ENCODE peak calls at places on chromosomes 2 and 18, in ten cellular contexts. T, J, R, L, U, P, W, G, S and A are unnamed samples.

GRCh38 chr2:173834124-173834523 is 131.0 kb downstream of the SP3 start:
- DNase-seq in T (no peak), J (no peak), R (no peak), L (no peak), U (no peak), P (no peak), W (no peak), G (no peak), S (no peak), A (no peak)

GRCh38 chr2:229084467-229084866 is 186.6 kb downstream of the PID1 start:
- DNase-seq in T (no peak), J (no peak), R (no peak), L (no peak), U (no peak), P (no peak), W (no peak), G (no peak), S (no peak), A (no peak)

GRCh38 chr2:10654069-10654468 is 35.7 kb downstream of the NOL10 start:
- DNase-seq in T (peak; percentile 16), J (peak; percentile 91), R (no peak), L (no peak), U (no peak), P (no peak), W (no peak), G (peak; percentile 41), S (no peak), A (peak; percentile 13)

GRCh38 chr18:13201315-13201714 is 17.2 kb upstream of the LDLRAD4 start:
- DNase-seq in T (no peak), J (no peak), R (no peak), L (no peak), U (no peak), P (no peak), W (no peak), G (no peak), S (no peak), A (no peak)

GRCh38 chr18:50009772-50010171 is 185.2 kb downstream of the MYO5B start:
- DNase-seq in T (peak; percentile 74), J (peak; percentile 28), R (peak; percentile 82), L (peak; percentile 10), U (peak; percentile 53), P (peak; percentile 66), W (peak; percentile 71), G (peak; percentile 38), S (peak; percentile 12), A (peak; percentile 59)

GRCh38 chr2:119255760-119256573 is 32.3 kb downstream of the STEAP3 start:
- DNase-seq in T (no peak), J (peak; percentile 37), R (peak; percentile 55), L (no peak), U (no peak), P (no peak), W (no peak), G (no peak), S (no peak), A (peak; percentile 75)

GRCh38 chr2:25845843-25846505 is 32.3 kb downstream of the ASXL2 start:
- DNase-seq in T (no peak), J (peak; percentile 85), R (no peak), L (no peak), U (no peak), P (no peak), W (no peak), G (no peak), S (no peak), A (no peak)

GRCh38 chr2:162385516-162385915 is 41.6 kb downstream of the GCA start:
- DNase-seq in T (no peak), J (no peak), R (no peak), L (no peak), U (no peak), P (no peak), W (no peak), G (no peak), S (no peak), A (no peak)

DNA sequence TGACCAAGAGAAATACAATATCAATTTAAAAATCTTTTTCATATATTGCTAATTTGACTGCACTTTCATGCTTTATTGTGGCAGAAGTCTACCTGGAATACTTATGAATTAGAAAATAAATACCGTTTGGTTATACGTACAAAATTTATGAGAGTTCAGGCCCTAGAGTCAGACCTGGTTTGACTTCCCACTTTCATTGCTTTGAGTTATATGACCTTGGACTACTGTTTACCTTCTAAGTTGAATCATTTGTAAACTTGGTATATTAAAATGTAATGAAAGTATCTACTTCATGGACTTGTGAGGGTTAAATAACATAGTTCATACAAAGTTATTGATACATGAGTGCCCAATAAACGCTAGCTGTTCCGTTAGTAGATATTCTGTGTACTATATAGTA is 12.0 kb downstream of the VAPA start:
- DNase-seq in T (no peak), J (no peak), R (no peak), L (no peak), U (no peak), P (no peak), W (no peak), G (no peak), S (no peak), A (no peak)
- H3K4me1 ChIP-seq in T (peaks cover 87% of the 10 kb centered on the region), J (peaks cover 4% of the 10 kb centered on the region), R (peaks cover 9% of the 10 kb centered on the region), L (peaks cover 100% of the 10 kb centered on the region), U (peaks cover 59% of the 10 kb centered on the region), P (peaks cover 94% of the 10 kb centered on the region), W (peaks cover 74% of the 10 kb centered on the region), G (peaks cover 96% of the 10 kb centered on the region), S (no peaks in the 10 kb centered on the region), A (peaks cover 76% of the 10 kb centered on the region)

GRCh38 chr2:101432411-101433181 is 42.3 kb downstream of the RFX8 start:
- DNase-seq in T (no peak), J (peak; percentile 62), R (no peak), L (peak; percentile 16), U (no peak), P (no peak), W (no peak), G (no peak), S (no peak), A (no peak)
- H3K27me3 ChIP-seq in T (no peaks in the 10 kb centered on the region), J (no peaks in the 10 kb centered on the region), R (no peaks in the 10 kb centered on the region), L (no peaks in the 10 kb centered on the region), U (no peaks in the 10 kb centered on the region), P (no peaks in the 10 kb centered on the region), W (no peaks in the 10 kb centered on the region), G (no peaks in the 10 kb centered on the region), S (no peaks in the 10 kb centered on the region), A (no peaks in the 10 kb centered on the region)

GRCh38 chr2:161116463-161116960 is 43.7 kb upstream of the TANK start:
- DNase-seq in T (no peak), J (no peak), R (no peak), L (no peak), U (no peak), P (no peak), W (no peak), G (no peak), S (no peak), A (no peak)

GRCh38 chr2:161119483-161119882 is 40.7 kb upstream of the TANK start:
- DNase-seq in T (no peak), J (no peak), R (no peak), L (no peak), U (no peak), P (no peak), W (no peak), G (no peak), S (no peak), A (no peak)

GRCh38 chr2:161118722-161119121 is 41.5 kb upstream of the TANK start:
- DNase-seq in T (no peak), J (no peak), R (no peak), L (no peak), U (no peak), P (no peak), W (no peak), G (no peak), S (no peak), A (no peak)

GRCh38 chr2:161115605-161116097 is 44.6 kb upstream of the TANK start:
- DNase-seq in T (no peak), J (no peak), R (no peak), L (no peak), U (no peak), P (no peak), W (no peak), G (no peak), S (no peak), A (no peak)

GRCh38 chr2:161117506-161117905 is 42.7 kb upstream of the TANK start:
- DNase-seq in T (no peak), J (no peak), R (no peak), L (no peak), U (no peak), P (no peak), W (no peak), G (no peak), S (no peak), A (no peak)
- H3K4me1 ChIP-seq in T (peaks cover under 1% of the 10 kb centered on the region), J (peaks cover 3% of the 10 kb centered on the region), R (peaks cover 6% of the 10 kb centered on the region), L (peaks cover 4% of the 10 kb centered on the region), U (no peaks in the 10 kb centered on the region), P (peaks cover under 1% of the 10 kb centered on the region), W (no peaks in the 10 kb centered on the region), G (no peaks in the 10 kb centered on the region), S (no peaks in the 10 kb centered on the region), A (peaks cover 10% of the 10 kb centered on the region)

DNA sequence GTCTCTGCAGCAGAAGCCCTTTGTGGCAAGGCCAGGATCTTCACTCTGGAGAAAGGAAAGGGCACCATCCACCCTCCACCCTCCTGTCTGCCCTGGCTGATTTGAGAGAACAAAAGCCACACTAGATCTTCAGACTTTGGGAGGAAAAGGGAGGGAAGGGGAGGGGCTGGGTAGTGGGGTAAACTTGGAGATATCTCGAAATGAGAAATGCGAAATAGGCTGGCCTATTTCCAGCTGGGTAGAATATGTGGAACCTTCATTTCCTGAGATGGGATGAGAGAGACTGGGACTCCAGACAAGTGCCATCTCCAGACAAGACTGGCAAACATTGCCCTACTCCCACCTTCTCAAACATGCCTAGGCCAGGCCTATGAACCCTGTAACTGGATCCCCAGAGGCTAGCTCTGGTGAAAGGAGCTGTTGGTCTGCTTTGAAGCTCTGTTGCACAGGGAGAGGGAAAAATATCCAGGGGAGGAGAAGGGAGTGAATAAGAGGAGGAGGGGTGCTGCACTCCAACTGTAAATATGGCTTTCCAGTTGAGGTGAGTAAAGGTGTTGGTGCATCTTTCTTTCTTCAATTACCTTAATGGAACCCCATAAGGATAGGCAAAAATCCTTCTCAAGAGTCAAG is 1.7 kb downstream of the HOXD12 start:
- DNase-seq in T (no peak), J (no peak), R (no peak), L (no peak), U (no peak), P (no peak), W (no peak), G (no peak), S (no peak), A (peak; percentile 55)
- H3K27me3 ChIP-seq in T (peaks cover 72% of the 10 kb centered on the region), J (peaks cover 91% of the 10 kb centered on the region), R (peaks cover 100% of the 10 kb centered on the region), L (peaks cover 100% of the 10 kb centered on the region), U (peaks cover 99% of the 10 kb centered on the region), P (peaks cover 100% of the 10 kb centered on the region), W (peaks cover 100% of the 10 kb centered on the region), G (peaks cover 82% of the 10 kb centered on the region), S (peaks cover 25% of the 10 kb centered on the region), A (no peaks in the 10 kb centered on the region)

GRCh38 chr2:127676906-127677305 is 1.6 kb upstream of the LIMS2 start:
- DNase-seq in T (no peak), J (no peak), R (peak; percentile 44), L (no peak), U (no peak), P (no peak), W (no peak), G (no peak), S (no peak), A (no peak)
- H3K4me1 ChIP-seq in T (peaks cover 13% of the 10 kb centered on the region), J (peaks cover 6% of the 10 kb centered on the region), R (no peaks in the 10 kb centered on the region), L (peaks cover 75% of the 10 kb centered on the region), U (peaks cover 8% of the 10 kb centered on the region), P (peaks cover 49% of the 10 kb centered on the region), W (peaks cover 38% of the 10 kb centered on the region), G (peaks cover 4% of the 10 kb centered on the region), S (no peaks in the 10 kb centered on the region), A (no peaks in the 10 kb centered on the region)

DNA sequence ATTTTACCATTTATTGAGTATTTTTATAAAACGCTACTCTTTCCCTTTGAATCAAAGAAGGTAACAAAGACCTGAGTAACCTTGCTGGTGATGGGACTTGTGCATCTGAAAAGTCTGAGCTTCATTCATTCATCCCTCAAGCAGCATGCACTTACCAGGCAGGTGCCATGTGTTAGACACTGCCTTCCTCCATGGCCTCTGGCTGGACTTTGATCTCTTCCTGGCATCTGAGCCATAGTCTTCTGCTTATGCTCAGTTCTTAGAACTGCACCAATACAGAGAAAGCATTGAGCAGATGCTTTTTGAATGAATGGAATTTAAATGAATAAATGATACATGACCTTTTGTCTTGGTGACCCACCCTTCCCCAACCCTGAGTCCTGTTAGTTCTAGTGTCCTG is 251.4 kb upstream of the COPS8 start:
- DNase-seq in T (peak; percentile 38), J (no peak), R (no peak), L (no peak), U (no peak), P (no peak), W (no peak), G (no peak), S (no peak), A (no peak)
- H3K27me3 ChIP-seq in T (no peaks in the 10 kb centered on the region), J (no peaks in the 10 kb centered on the region), R (no peaks in the 10 kb centered on the region), L (no peaks in the 10 kb centered on the region), U (no peaks in the 10 kb centered on the region), P (no peaks in the 10 kb centered on the region), W (no peaks in the 10 kb centered on the region), G (no peaks in the 10 kb centered on the region), S (no peaks in the 10 kb centered on the region), A (no peaks in the 10 kb centered on the region)